ENCODE peak calls at places on chromosomes 16 and 17, in ten cellular contexts. One of them, this sample, is unnamed.

GRCh38 chr17:66636111-66636510 is 198.8 kb upstream of the CACNG5 start:
- DNase-seq in C1 segment of cervical spinal cord: no peak
- DNase-seq in choroid plexus epithelial cell: peak
- DNase-seq in sigmoid colon: no peak
- DNase-seq in WTC11: no peak
- DNase-seq in OCI-M1: no peak
- DNase-seq in activated T-helper 9 cell treated with anti-CD3 and anti-CD28 coated beads, Interleukin-2, amount 50 U/mL, for 16 hours: no peak
- DNase-seq in dermis blood vessel endothelial cell: no peak
- DNase-seq in stimulated activated CD8-positive, alpha-beta memory T cell treated with anti-CD3 and anti-CD28 coated beads, Interleukin-2, amount 100 ng/mL, for 1 hour: no peak
- DNase-seq in Calu3: no peak
- DNase-seq in this sample: no peak

GRCh38 chr16:10521681-10522274 is 58.6 kb downstream of the EMP2 start:
- DNase-seq in C1 segment of cervical spinal cord: no peak
- DNase-seq in stimulated activated CD8-positive, alpha-beta memory T cell treated with anti-CD3 and anti-CD28 coated beads, Interleukin-2, amount 100 ng/mL, for 1 hour: no peak
- DNase-seq in activated T-helper 9 cell treated with anti-CD3 and anti-CD28 coated beads, Interleukin-2, amount 50 U/mL, for 16 hours: peak
- DNase-seq in WTC11: peak
- DNase-seq in OCI-M1: peak
- DNase-seq in choroid plexus epithelial cell: peak
- DNase-seq in sigmoid colon: peak
- DNase-seq in Calu3: peak
- DNase-seq in dermis blood vessel endothelial cell: peak
- DNase-seq in this sample: no peak

GRCh38 chr17:77145635-77146632 is 5.2 kb downstream of the SEC14L1 start:
- DNase-seq in Calu3: peak
- DNase-seq in activated T-helper 9 cell treated with anti-CD3 and anti-CD28 coated beads, Interleukin-2, amount 50 U/mL, for 16 hours: no peak
- DNase-seq in stimulated activated CD8-positive, alpha-beta memory T cell treated with anti-CD3 and anti-CD28 coated beads, Interleukin-2, amount 100 ng/mL, for 1 hour: no peak
- DNase-seq in sigmoid colon: peak
- DNase-seq in dermis blood vessel endothelial cell: peak
- DNase-seq in choroid plexus epithelial cell: peak
- DNase-seq in C1 segment of cervical spinal cord: no peak
- DNase-seq in WTC11: peak
- DNase-seq in OCI-M1: no peak
- DNase-seq in this sample: no peak

GRCh38 chr17:19724501-19725420 is 8.4 kb upstream of the SLC47A2 start:
- DNase-seq in C1 segment of cervical spinal cord: no peak
- DNase-seq in choroid plexus epithelial cell: no peak
- DNase-seq in Calu3: peak
- DNase-seq in OCI-M1: no peak
- DNase-seq in sigmoid colon: peak
- DNase-seq in WTC11: no peak
- DNase-seq in dermis blood vessel endothelial cell: peak
- DNase-seq in activated T-helper 9 cell treated with anti-CD3 and anti-CD28 coated beads, Interleukin-2, amount 50 U/mL, for 16 hours: peak
- DNase-seq in stimulated activated CD8-positive, alpha-beta memory T cell treated with anti-CD3 and anti-CD28 coated beads, Interleukin-2, amount 100 ng/mL, for 1 hour: peak
- DNase-seq in this sample: peak

GRCh38 chr16:81266680-81267095 is 28.2 kb downstream of the BCO1 start:
- DNase-seq in OCI-M1: peak
- DNase-seq in dermis blood vessel endothelial cell: no peak
- DNase-seq in stimulated activated CD8-positive, alpha-beta memory T cell treated with anti-CD3 and anti-CD28 coated beads, Interleukin-2, amount 100 ng/mL, for 1 hour: no peak
- DNase-seq in sigmoid colon: no peak
- DNase-seq in WTC11: no peak
- DNase-seq in activated T-helper 9 cell treated with anti-CD3 and anti-CD28 coated beads, Interleukin-2, amount 50 U/mL, for 16 hours: no peak
- DNase-seq in Calu3: peak
- DNase-seq in C1 segment of cervical spinal cord: no peak
- DNase-seq in choroid plexus epithelial cell: no peak
- DNase-seq in this sample: no peak

GRCh38 chr16:22206847-22207714 is 1.0 kb downstream of the EEF2K start:
- DNase-seq in Calu3: peak
- DNase-seq in OCI-M1: peak
- DNase-seq in sigmoid colon: peak
- DNase-seq in choroid plexus epithelial cell: peak
- DNase-seq in C1 segment of cervical spinal cord: peak
- DNase-seq in activated T-helper 9 cell treated with anti-CD3 and anti-CD28 coated beads, Interleukin-2, amount 50 U/mL, for 16 hours: peak
- DNase-seq in dermis blood vessel endothelial cell: peak
- DNase-seq in stimulated activated CD8-positive, alpha-beta memory T cell treated with anti-CD3 and anti-CD28 coated beads, Interleukin-2, amount 100 ng/mL, for 1 hour: no peak
- DNase-seq in WTC11: peak
- DNase-seq in this sample: no peak

GRCh38 chr17:44386182-44386525 is 3.3 kb downstream of the ITGA2B start:
- DNase-seq in WTC11: no peak
- DNase-seq in dermis blood vessel endothelial cell: no peak
- DNase-seq in OCI-M1: no peak
- DNase-seq in activated T-helper 9 cell treated with anti-CD3 and anti-CD28 coated beads, Interleukin-2, amount 50 U/mL, for 16 hours: no peak
- DNase-seq in sigmoid colon: no peak
- DNase-seq in C1 segment of cervical spinal cord: no peak
- DNase-seq in stimulated activated CD8-positive, alpha-beta memory T cell treated with anti-CD3 and anti-CD28 coated beads, Interleukin-2, amount 100 ng/mL, for 1 hour: no peak
- DNase-seq in Calu3: no peak
- DNase-seq in choroid plexus epithelial cell: no peak
- DNase-seq in this sample: no peak

GRCh38 chr16:51815527-51815926 is 664.5 kb upstream of the SALL1 start:
- DNase-seq in sigmoid colon: no peak
- DNase-seq in Calu3: no peak
- DNase-seq in dermis blood vessel endothelial cell: no peak
- DNase-seq in OCI-M1: no peak
- DNase-seq in choroid plexus epithelial cell: no peak
- DNase-seq in stimulated activated CD8-positive, alpha-beta memory T cell treated with anti-CD3 and anti-CD28 coated beads, Interleukin-2, amount 100 ng/mL, for 1 hour: no peak
- DNase-seq in C1 segment of cervical spinal cord: no peak
- DNase-seq in WTC11: no peak
- DNase-seq in activated T-helper 9 cell treated with anti-CD3 and anti-CD28 coated beads, Interleukin-2, amount 50 U/mL, for 16 hours: no peak
- DNase-seq in this sample: no peak

GRCh38 chr16:1993731-1994131 is 4.0 kb downstream of the SYNGR3 start:
- DNase-seq in activated T-helper 9 cell treated with anti-CD3 and anti-CD28 coated beads, Interleukin-2, amount 50 U/mL, for 16 hours: no peak
- DNase-seq in WTC11: no peak
- DNase-seq in OCI-M1: peak
- DNase-seq in C1 segment of cervical spinal cord: no peak
- DNase-seq in choroid plexus epithelial cell: peak
- DNase-seq in Calu3: no peak
- DNase-seq in sigmoid colon: no peak
- DNase-seq in dermis blood vessel endothelial cell: no peak
- DNase-seq in stimulated activated CD8-positive, alpha-beta memory T cell treated with anti-CD3 and anti-CD28 coated beads, Interleukin-2, amount 100 ng/mL, for 1 hour: no peak
- DNase-seq in this sample: no peak

GRCh38 chr17:16483021-16483645 is 8.9 kb downstream of the LRRC75A start:
- DNase-seq in C1 segment of cervical spinal cord: no peak
- DNase-seq in dermis blood vessel endothelial cell: no peak
- DNase-seq in choroid plexus epithelial cell: no peak
- DNase-seq in activated T-helper 9 cell treated with anti-CD3 and anti-CD28 coated beads, Interleukin-2, amount 50 U/mL, for 16 hours: no peak
- DNase-seq in stimulated activated CD8-positive, alpha-beta memory T cell treated with anti-CD3 and anti-CD28 coated beads, Interleukin-2, amount 100 ng/mL, for 1 hour: no peak
- DNase-seq in OCI-M1: no peak
- DNase-seq in Calu3: no peak
- DNase-seq in WTC11: no peak
- DNase-seq in sigmoid colon: no peak
- DNase-seq in this sample: no peak

GRCh38 chr16:17269434-17269833 is 201.3 kb downstream of the XYLT1 start:
- DNase-seq in activated T-helper 9 cell treated with anti-CD3 and anti-CD28 coated beads, Interleukin-2, amount 50 U/mL, for 16 hours: no peak
- DNase-seq in dermis blood vessel endothelial cell: no peak
- DNase-seq in Calu3: no peak
- DNase-seq in WTC11: no peak
- DNase-seq in sigmoid colon: no peak
- DNase-seq in stimulated activated CD8-positive, alpha-beta memory T cell treated with anti-CD3 and anti-CD28 coated beads, Interleukin-2, amount 100 ng/mL, for 1 hour: no peak
- DNase-seq in choroid plexus epithelial cell: no peak
- DNase-seq in OCI-M1: no peak
- DNase-seq in C1 segment of cervical spinal cord: no peak
- DNase-seq in this sample: no peak

GRCh38 chr16:47779201-47780016 is 318.3 kb downstream of the PHKB start:
- DNase-seq in OCI-M1: peak
- DNase-seq in activated T-helper 9 cell treated with anti-CD3 and anti-CD28 coated beads, Interleukin-2, amount 50 U/mL, for 16 hours: no peak
- DNase-seq in C1 segment of cervical spinal cord: no peak
- DNase-seq in stimulated activated CD8-positive, alpha-beta memory T cell treated with anti-CD3 and anti-CD28 coated beads, Interleukin-2, amount 100 ng/mL, for 1 hour: no peak
- DNase-seq in WTC11: no peak
- DNase-seq in sigmoid colon: no peak
- DNase-seq in choroid plexus epithelial cell: peak
- DNase-seq in Calu3: peak
- DNase-seq in dermis blood vessel endothelial cell: peak
- DNase-seq in this sample: no peak

GRCh38 chr16:29907973-29908372 is 7.7 kb downstream of the ASPHD1 start:
- DNase-seq in activated T-helper 9 cell treated with anti-CD3 and anti-CD28 coated beads, Interleukin-2, amount 50 U/mL, for 16 hours: no peak
- DNase-seq in stimulated activated CD8-positive, alpha-beta memory T cell treated with anti-CD3 and anti-CD28 coated beads, Interleukin-2, amount 100 ng/mL, for 1 hour: no peak
- DNase-seq in WTC11: no peak
- DNase-seq in sigmoid colon: no peak
- DNase-seq in Calu3: no peak
- DNase-seq in C1 segment of cervical spinal cord: no peak
- DNase-seq in OCI-M1: no peak
- DNase-seq in choroid plexus epithelial cell: no peak
- DNase-seq in dermis blood vessel endothelial cell: no peak
- DNase-seq in this sample: no peak

GRCh38 chr17:33124871-33125551 is 133.4 kb downstream of the SPACA3 start:
- DNase-seq in Calu3: no peak
- DNase-seq in sigmoid colon: no peak
- DNase-seq in OCI-M1: no peak
- DNase-seq in WTC11: no peak
- DNase-seq in choroid plexus epithelial cell: no peak
- DNase-seq in dermis blood vessel endothelial cell: no peak
- DNase-seq in stimulated activated CD8-positive, alpha-beta memory T cell treated with anti-CD3 and anti-CD28 coated beads, Interleukin-2, amount 100 ng/mL, for 1 hour: no peak
- DNase-seq in activated T-helper 9 cell treated with anti-CD3 and anti-CD28 coated beads, Interleukin-2, amount 50 U/mL, for 16 hours: no peak
- DNase-seq in C1 segment of cervical spinal cord: no peak
- DNase-seq in this sample: no peak

GRCh38 chr17:82370471-82371332 is 863 bp upstream of the UTS2R start:
- DNase-seq in stimulated activated CD8-positive, alpha-beta memory T cell treated with anti-CD3 and anti-CD28 coated beads, Interleukin-2, amount 100 ng/mL, for 1 hour: no peak
- DNase-seq in WTC11: no peak
- DNase-seq in OCI-M1: no peak
- DNase-seq in choroid plexus epithelial cell: peak
- DNase-seq in activated T-helper 9 cell treated with anti-CD3 and anti-CD28 coated beads, Interleukin-2, amount 50 U/mL, for 16 hours: no peak
- DNase-seq in Calu3: no peak
- DNase-seq in C1 segment of cervical spinal cord: no peak
- DNase-seq in dermis blood vessel endothelial cell: no peak
- DNase-seq in sigmoid colon: no peak
- DNase-seq in this sample: no peak

This sample was measured in CD4-positive, alpha-beta T cell.